ENCODE peak calls at places on chromosomes 3 and 15, in six cellular contexts. K is body of pancreas; J is stimulated activated CD4-positive, alpha-beta T cell treated with anti-CD3 and anti-CD28 coated beads, Interleukin-2, amount 100 ng/mL, for 24 hours; H is NCI-H774; P is lower leg skin; S is fibroblast of the aortic adventitia. R is an unnamed sample.

GRCh38 chr15:41558400-41559238 is at the start of gene TYRO3:
- DNase-seq in K (peak), J (peak), H (peak), P (peak), S (peak), R (no peak)

GRCh38 chr3:172222474-172223071 is 183.2 kb downstream of the FNDC3B start:
- DNase-seq in K (no peak), J (no peak), H (no peak), P (no peak), S (no peak), R (no peak)

GRCh38 chr3:31920310-31920709 is 60.8 kb downstream of the OSBPL10 start:
- DNase-seq in K (no peak), J (no peak), H (no peak), P (no peak), S (no peak), R (no peak)

GRCh38 chr3:174193559-174193958 is 665.6 kb upstream of the NAALADL2 start:
- DNase-seq in K (no peak), J (no peak), H (no peak), P (no peak), S (peak), R (no peak)

GRCh38 chr3:15319575-15319974 is 12.8 kb downstream of the SH3BP5 start:
- DNase-seq in K (peak), J (no peak), H (no peak), P (no peak), S (peak), R (no peak)

GRCh38 chr15:35481064-35481463 is 64.9 kb downstream of the DPH6 start:
- DNase-seq in K (no peak), J (no peak), H (no peak), P (no peak), S (no peak), R (no peak)

GRCh38 chr3:72745146-72745976 is 102.9 kb downstream of the SHQ1 start:
- DNase-seq in K (peak), J (no peak), H (no peak), P (no peak), S (no peak), R (peak)

GRCh38 chr3:132726341-132726823 is 4.2 kb upstream of the NPHP3 start:
- DNase-seq in K (no peak), J (no peak), H (peak), P (no peak), S (peak), R (no peak)

GRCh38 chr3:187367561-187368103 is 553 bp upstream of the RTP4 start:
- DNase-seq in K (no peak), J (no peak), H (no peak), P (no peak), S (no peak), R (no peak)

GRCh38 chr3:149465351-149465883 is 9.1 kb upstream of the TM4SF4 start:
- DNase-seq in K (no peak), J (no peak), H (no peak), P (no peak), S (no peak), R (no peak)

GRCh38 chr3:173652093-173652492 is 254.5 kb downstream of the NLGN1 start:
- DNase-seq in K (no peak), J (no peak), H (no peak), P (no peak), S (no peak), R (no peak)

GRCh38 chr3:123312331-123313265 is 110.9 kb downstream of the SEC22A start:
- DNase-seq in K (no peak), J (no peak), H (no peak), P (no peak), S (no peak), R (no peak)

GRCh38 chr3:152281032-152281713 is 12.4 kb downstream of the MBNL1 start:
- DNase-seq in K (no peak), J (no peak), H (no peak), P (no peak), S (peak), R (no peak)

GRCh38 chr15:94844533-94845390 is 613.4 kb downstream of the MCTP2 start:
- DNase-seq in K (peak), J (no peak), H (peak), P (peak), S (no peak), R (peak)

GRCh38 chr3:151008699-151009098 is 36.2 kb upstream of the CLRN1 start:
- DNase-seq in K (no peak), J (no peak), H (no peak), P (no peak), S (peak), R (no peak)

GRCh38 chr15:42089942-42090341 is 4.4 kb downstream of the PLA2G4D start:
- DNase-seq in K (no peak), J (no peak), H (no peak), P (no peak), S (no peak), R (no peak)

GRCh38 chr3:30795176-30795575 is 99.3 kb downstream of the GADL1 start:
- DNase-seq in K (no peak), J (no peak), H (no peak), P (no peak), S (no peak), R (no peak)

GRCh38 chr3:8629151-8630021 is 15.2 kb downstream of the SSUH2 start:
- DNase-seq in K (peak), J (peak), H (no peak), P (peak), S (peak), R (no peak)

GRCh38 chr3:10344147-10344943 is 23.4 kb upstream of the SEC13 start:
- DNase-seq in K (peak), J (peak), H (no peak), P (no peak), S (peak), R (no peak)